ENCODE peak calls at places on chromosomes 6 and 20, in eight cellular contexts. One of them, this sample, is unnamed.

GRCh38 chr20:14717124-14718004 is 380.0 kb upstream of the FLRT3 start:
- DNase-seq in stimulated activated CD4-positive, alpha-beta T cell treated with anti-CD3 and anti-CD28 coated beads, Interleukin-1b, Interleukin-23, amount 100 ng/mL, for 4 hours: no peak
- DNase-seq in CD8-positive, alpha-beta memory T cell: no peak
- DNase-seq in GM23248: no peak
- DNase-seq in GM06990: no peak
- DNase-seq in BJ: no peak
- DNase-seq in iPS-NIHi11: no peak
- DNase-seq in NCI-H1092: no peak
- DNase-seq in this sample: no peak

GRCh38 chr6:2324166-2324953 is 79.0 kb upstream of the GMDS start:
- DNase-seq in GM06990: no peak
- DNase-seq in stimulated activated CD4-positive, alpha-beta T cell treated with anti-CD3 and anti-CD28 coated beads, Interleukin-1b, Interleukin-23, amount 100 ng/mL, for 4 hours: no peak
- DNase-seq in BJ: no peak
- DNase-seq in CD8-positive, alpha-beta memory T cell: no peak
- DNase-seq in NCI-H1092: no peak
- DNase-seq in iPS-NIHi11: no peak
- DNase-seq in GM23248: no peak
- DNase-seq in this sample: no peak

GRCh38 chr6:92132957-92133356 is 1286.4 kb downstream of the EPHA7 start:
- DNase-seq in BJ: no peak
- DNase-seq in stimulated activated CD4-positive, alpha-beta T cell treated with anti-CD3 and anti-CD28 coated beads, Interleukin-1b, Interleukin-23, amount 100 ng/mL, for 4 hours: no peak
- DNase-seq in GM06990: no peak
- DNase-seq in NCI-H1092: no peak
- DNase-seq in iPS-NIHi11: no peak
- DNase-seq in CD8-positive, alpha-beta memory T cell: no peak
- DNase-seq in GM23248: no peak
- DNase-seq in this sample: no peak

GRCh38 chr6:161507375-161507774 is 233.5 kb upstream of the AGPAT4 start:
- DNase-seq in stimulated activated CD4-positive, alpha-beta T cell treated with anti-CD3 and anti-CD28 coated beads, Interleukin-1b, Interleukin-23, amount 100 ng/mL, for 4 hours: no peak
- DNase-seq in CD8-positive, alpha-beta memory T cell: no peak
- DNase-seq in GM23248: no peak
- DNase-seq in BJ: no peak
- DNase-seq in GM06990: no peak
- DNase-seq in NCI-H1092: no peak
- DNase-seq in iPS-NIHi11: no peak
- DNase-seq in this sample: no peak

GRCh38 chr20:53023717-53024116 is 51.6 kb downstream of the TSHZ2 start:
- DNase-seq in stimulated activated CD4-positive, alpha-beta T cell treated with anti-CD3 and anti-CD28 coated beads, Interleukin-1b, Interleukin-23, amount 100 ng/mL, for 4 hours: no peak
- DNase-seq in iPS-NIHi11: no peak
- DNase-seq in CD8-positive, alpha-beta memory T cell: no peak
- DNase-seq in GM06990: no peak
- DNase-seq in GM23248: peak; percentile 83
- DNase-seq in NCI-H1092: no peak
- DNase-seq in BJ: no peak
- DNase-seq in this sample: peak; percentile 27

GRCh38 chr6:100203391-100203790 is 209.4 kb upstream of the MCHR2 start:
- DNase-seq in stimulated activated CD4-positive, alpha-beta T cell treated with anti-CD3 and anti-CD28 coated beads, Interleukin-1b, Interleukin-23, amount 100 ng/mL, for 4 hours: no peak
- DNase-seq in GM06990: no peak
- DNase-seq in CD8-positive, alpha-beta memory T cell: no peak
- DNase-seq in iPS-NIHi11: no peak
- DNase-seq in NCI-H1092: no peak
- DNase-seq in BJ: peak; percentile 97
- DNase-seq in GM23248: peak; percentile 95
- DNase-seq in this sample: peak; percentile 96

GRCh38 chr6:121247386-121247785 is 86.9 kb downstream of the TBC1D32 start:
- DNase-seq in GM06990: no peak
- DNase-seq in stimulated activated CD4-positive, alpha-beta T cell treated with anti-CD3 and anti-CD28 coated beads, Interleukin-1b, Interleukin-23, amount 100 ng/mL, for 4 hours: no peak
- DNase-seq in GM23248: peak; percentile 19
- DNase-seq in NCI-H1092: no peak
- DNase-seq in BJ: no peak
- DNase-seq in iPS-NIHi11: no peak
- DNase-seq in CD8-positive, alpha-beta memory T cell: no peak
- DNase-seq in this sample: peak; percentile 37

GRCh38 chr6:132790450-132790849 is 8.0 kb downstream of the SLC18B1 start:
- DNase-seq in iPS-NIHi11: no peak
- DNase-seq in BJ: no peak
- DNase-seq in CD8-positive, alpha-beta memory T cell: no peak
- DNase-seq in GM06990: no peak
- DNase-seq in stimulated activated CD4-positive, alpha-beta T cell treated with anti-CD3 and anti-CD28 coated beads, Interleukin-1b, Interleukin-23, amount 100 ng/mL, for 4 hours: no peak
- DNase-seq in GM23248: no peak
- DNase-seq in NCI-H1092: no peak
- DNase-seq in this sample: no peak

GRCh38 chr6:44415424-44415823 is 27.9 kb downstream of the CDC5L start:
- DNase-seq in BJ: no peak
- DNase-seq in CD8-positive, alpha-beta memory T cell: no peak
- DNase-seq in iPS-NIHi11: no peak
- DNase-seq in NCI-H1092: no peak
- DNase-seq in GM06990: no peak
- DNase-seq in stimulated activated CD4-positive, alpha-beta T cell treated with anti-CD3 and anti-CD28 coated beads, Interleukin-1b, Interleukin-23, amount 100 ng/mL, for 4 hours: no peak
- DNase-seq in GM23248: no peak
- DNase-seq in this sample: no peak

GRCh38 chr6:152136449-152136825 is 329.0 kb downstream of the ESR1 start:
- DNase-seq in BJ: no peak
- DNase-seq in iPS-NIHi11: no peak
- DNase-seq in CD8-positive, alpha-beta memory T cell: no peak
- DNase-seq in stimulated activated CD4-positive, alpha-beta T cell treated with anti-CD3 and anti-CD28 coated beads, Interleukin-1b, Interleukin-23, amount 100 ng/mL, for 4 hours: no peak
- DNase-seq in NCI-H1092: peak; percentile 45
- DNase-seq in GM23248: peak; percentile 12
- DNase-seq in GM06990: no peak
- DNase-seq in this sample: no peak

GRCh38 chr20:51300104-51300503 is 242.4 kb downstream of the NFATC2 start:
- DNase-seq in GM06990: no peak
- DNase-seq in stimulated activated CD4-positive, alpha-beta T cell treated with anti-CD3 and anti-CD28 coated beads, Interleukin-1b, Interleukin-23, amount 100 ng/mL, for 4 hours: no peak
- DNase-seq in BJ: no peak
- DNase-seq in CD8-positive, alpha-beta memory T cell: no peak
- DNase-seq in NCI-H1092: no peak
- DNase-seq in GM23248: no peak
- DNase-seq in iPS-NIHi11: no peak
- DNase-seq in this sample: no peak

GRCh38 chr20:19695081-19695480 is 63.0 kb upstream of the RIN2 start:
- DNase-seq in iPS-NIHi11: no peak
- DNase-seq in BJ: no peak
- DNase-seq in GM06990: no peak
- DNase-seq in CD8-positive, alpha-beta memory T cell: no peak
- DNase-seq in GM23248: peak; percentile 25
- DNase-seq in stimulated activated CD4-positive, alpha-beta T cell treated with anti-CD3 and anti-CD28 coated beads, Interleukin-1b, Interleukin-23, amount 100 ng/mL, for 4 hours: no peak
- DNase-seq in NCI-H1092: no peak
- DNase-seq in this sample: no peak

GRCh38 chr20:25058051-25058796 is at the start of gene ACSS1:
- DNase-seq in BJ: no peak
- DNase-seq in CD8-positive, alpha-beta memory T cell: peak; percentile 67
- DNase-seq in GM06990: peak; percentile 91
- DNase-seq in stimulated activated CD4-positive, alpha-beta T cell treated with anti-CD3 and anti-CD28 coated beads, Interleukin-1b, Interleukin-23, amount 100 ng/mL, for 4 hours: peak; percentile 47
- DNase-seq in NCI-H1092: no peak
- DNase-seq in GM23248: peak; percentile 63
- DNase-seq in iPS-NIHi11: peak; percentile 64
- DNase-seq in this sample: peak; percentile 34

GRCh38 chr20:57986776-57987175 is 241.7 kb downstream of the ANKRD60 start:
- DNase-seq in NCI-H1092: no peak
- DNase-seq in BJ: no peak
- DNase-seq in GM23248: no peak
- DNase-seq in GM06990: no peak
- DNase-seq in iPS-NIHi11: no peak
- DNase-seq in CD8-positive, alpha-beta memory T cell: no peak
- DNase-seq in stimulated activated CD4-positive, alpha-beta T cell treated with anti-CD3 and anti-CD28 coated beads, Interleukin-1b, Interleukin-23, amount 100 ng/mL, for 4 hours: no peak
- DNase-seq in this sample: no peak

GRCh38 chr6:45026003-45026516 is 302.1 kb upstream of the RUNX2 start:
- DNase-seq in iPS-NIHi11: no peak
- DNase-seq in GM06990: no peak
- DNase-seq in stimulated activated CD4-positive, alpha-beta T cell treated with anti-CD3 and anti-CD28 coated beads, Interleukin-1b, Interleukin-23, amount 100 ng/mL, for 4 hours: no peak
- DNase-seq in NCI-H1092: no peak
- DNase-seq in BJ: no peak
- DNase-seq in GM23248: peak; percentile 33
- DNase-seq in CD8-positive, alpha-beta memory T cell: no peak
- DNase-seq in this sample: peak; percentile 43

GRCh38 chr6:26342106-26342999 is 22.6 kb upstream of the BTN3A2 start:
- DNase-seq in GM06990: peak; percentile 41
- DNase-seq in CD8-positive, alpha-beta memory T cell: no peak
- DNase-seq in GM23248: peak; percentile 71
- DNase-seq in stimulated activated CD4-positive, alpha-beta T cell treated with anti-CD3 and anti-CD28 coated beads, Interleukin-1b, Interleukin-23, amount 100 ng/mL, for 4 hours: no peak
- DNase-seq in iPS-NIHi11: no peak
- DNase-seq in NCI-H1092: no peak
- DNase-seq in BJ: no peak
- DNase-seq in this sample: peak; percentile 52

GRCh38 chr20:18011951-18012645 is 43.3 kb downstream of the MGME1 start:
- DNase-seq in stimulated activated CD4-positive, alpha-beta T cell treated with anti-CD3 and anti-CD28 coated beads, Interleukin-1b, Interleukin-23, amount 100 ng/mL, for 4 hours: no peak
- DNase-seq in GM23248: no peak
- DNase-seq in BJ: no peak
- DNase-seq in GM06990: no peak
- DNase-seq in NCI-H1092: no peak
- DNase-seq in iPS-NIHi11: no peak
- DNase-seq in CD8-positive, alpha-beta memory T cell: no peak
- DNase-seq in this sample: no peak

GRCh38 chr20:31587545-31588389 is 17.3 kb upstream of the ID1 start:
- DNase-seq in iPS-NIHi11: no peak
- DNase-seq in CD8-positive, alpha-beta memory T cell: no peak
- DNase-seq in GM23248: peak; percentile 92
- DNase-seq in stimulated activated CD4-positive, alpha-beta T cell treated with anti-CD3 and anti-CD28 coated beads, Interleukin-1b, Interleukin-23, amount 100 ng/mL, for 4 hours: no peak
- DNase-seq in BJ: no peak
- DNase-seq in NCI-H1092: peak; percentile 25
- DNase-seq in GM06990: no peak
- DNase-seq in this sample: peak; percentile 32

GRCh38 chr6:144544266-144544830 is 259.2 kb downstream of the UTRN start:
- DNase-seq in iPS-NIHi11: no peak
- DNase-seq in NCI-H1092: no peak
- DNase-seq in BJ: no peak
- DNase-seq in stimulated activated CD4-positive, alpha-beta T cell treated with anti-CD3 and anti-CD28 coated beads, Interleukin-1b, Interleukin-23, amount 100 ng/mL, for 4 hours: no peak
- DNase-seq in GM06990: peak; percentile 12
- DNase-seq in GM23248: no peak
- DNase-seq in CD8-positive, alpha-beta memory T cell: no peak
- DNase-seq in this sample: no peak

GRCh38 chr6:111600588-111601440 is 4.9 kb downstream of the TRAF3IP2 start:
- DNase-seq in BJ: no peak
- DNase-seq in GM23248: peak; percentile 76
- DNase-seq in GM06990: no peak
- DNase-seq in stimulated activated CD4-positive, alpha-beta T cell treated with anti-CD3 and anti-CD28 coated beads, Interleukin-1b, Interleukin-23, amount 100 ng/mL, for 4 hours: no peak
- DNase-seq in CD8-positive, alpha-beta memory T cell: no peak
- DNase-seq in iPS-NIHi11: no peak
- DNase-seq in NCI-H1092: no peak
- DNase-seq in this sample: no peak

GRCh38 chr6:70839286-70840266 is 117.3 kb downstream of the B3GAT2 start:
- DNase-seq in BJ: no peak
- DNase-seq in GM23248: no peak
- DNase-seq in iPS-NIHi11: no peak
- DNase-seq in CD8-positive, alpha-beta memory T cell: no peak
- DNase-seq in NCI-H1092: no peak
- DNase-seq in stimulated activated CD4-positive, alpha-beta T cell treated with anti-CD3 and anti-CD28 coated beads, Interleukin-1b, Interleukin-23, amount 100 ng/mL, for 4 hours: no peak
- DNase-seq in GM06990: no peak
- DNase-seq in this sample: no peak

GRCh38 chr20:16292227-16292626 is 281.0 kb downstream of the KIF16B start:
- DNase-seq in BJ: no peak
- DNase-seq in CD8-positive, alpha-beta memory T cell: no peak
- DNase-seq in stimulated activated CD4-positive, alpha-beta T cell treated with anti-CD3 and anti-CD28 coated beads, Interleukin-1b, Interleukin-23, amount 100 ng/mL, for 4 hours: no peak
- DNase-seq in NCI-H1092: no peak
- DNase-seq in GM06990: no peak
- DNase-seq in iPS-NIHi11: no peak
- DNase-seq in GM23248: peak; percentile 23
- DNase-seq in this sample: no peak

GRCh38 chr6:109660526-109660925 is 30.5 kb downstream of the AK9 start:
- DNase-seq in NCI-H1092: no peak
- DNase-seq in stimulated activated CD4-positive, alpha-beta T cell treated with anti-CD3 and anti-CD28 coated beads, Interleukin-1b, Interleukin-23, amount 100 ng/mL, for 4 hours: no peak
- DNase-seq in BJ: no peak
- DNase-seq in GM23248: no peak
- DNase-seq in GM06990: no peak
- DNase-seq in iPS-NIHi11: no peak
- DNase-seq in CD8-positive, alpha-beta memory T cell: no peak
- DNase-seq in this sample: no peak

GRCh38 chr6:83439201-83439600 is 8.3 kb upstream of the ME1 start:
- DNase-seq in BJ: no peak
- DNase-seq in GM06990: no peak
- DNase-seq in iPS-NIHi11: no peak
- DNase-seq in NCI-H1092: no peak
- DNase-seq in stimulated activated CD4-positive, alpha-beta T cell treated with anti-CD3 and anti-CD28 coated beads, Interleukin-1b, Interleukin-23, amount 100 ng/mL, for 4 hours: no peak
- DNase-seq in GM23248: no peak
- DNase-seq in CD8-positive, alpha-beta memory T cell: no peak
- DNase-seq in this sample: no peak

GRCh38 chr20:25750220-25750764 is 53.6 kb upstream of the ZNF337 start:
- DNase-seq in iPS-NIHi11: no peak
- DNase-seq in GM23248: no peak
- DNase-seq in NCI-H1092: no peak
- DNase-seq in BJ: no peak
- DNase-seq in CD8-positive, alpha-beta memory T cell: no peak
- DNase-seq in stimulated activated CD4-positive, alpha-beta T cell treated with anti-CD3 and anti-CD28 coated beads, Interleukin-1b, Interleukin-23, amount 100 ng/mL, for 4 hours: no peak
- DNase-seq in GM06990: no peak
- DNase-seq in this sample: no peak

GRCh38 chr6:132598473-132598872 is 8.9 kb upstream of the TAAR5 start:
- DNase-seq in GM06990: no peak
- DNase-seq in BJ: no peak
- DNase-seq in GM23248: peak; percentile 10
- DNase-seq in stimulated activated CD4-positive, alpha-beta T cell treated with anti-CD3 and anti-CD28 coated beads, Interleukin-1b, Interleukin-23, amount 100 ng/mL, for 4 hours: no peak
- DNase-seq in iPS-NIHi11: peak; percentile 59
- DNase-seq in NCI-H1092: no peak
- DNase-seq in CD8-positive, alpha-beta memory T cell: no peak
- DNase-seq in this sample: no peak

GRCh38 chr6:158131926-158132325 is 36.1 kb downstream of the SERAC1 start:
- DNase-seq in GM23248: peak; percentile 37
- DNase-seq in GM06990: no peak
- DNase-seq in CD8-positive, alpha-beta memory T cell: no peak
- DNase-seq in BJ: no peak
- DNase-seq in stimulated activated CD4-positive, alpha-beta T cell treated with anti-CD3 and anti-CD28 coated beads, Interleukin-1b, Interleukin-23, amount 100 ng/mL, for 4 hours: no peak
- DNase-seq in iPS-NIHi11: peak; percentile 29
- DNase-seq in NCI-H1092: no peak
- DNase-seq in this sample: peak; percentile 11

GRCh38 chr20:63881451-63882226 is 13.3 kb upstream of the DNAJC5 start:
- DNase-seq in GM06990: no peak
- DNase-seq in CD8-positive, alpha-beta memory T cell: no peak
- DNase-seq in GM23248: no peak
- DNase-seq in iPS-NIHi11: peak; percentile 49
- DNase-seq in BJ: no peak
- DNase-seq in NCI-H1092: no peak
- DNase-seq in stimulated activated CD4-positive, alpha-beta T cell treated with anti-CD3 and anti-CD28 coated beads, Interleukin-1b, Interleukin-23, amount 100 ng/mL, for 4 hours: no peak
- DNase-seq in this sample: no peak

GRCh38 chr20:19497064-19497463 is 261.0 kb upstream of the RIN2 start:
- DNase-seq in CD8-positive, alpha-beta memory T cell: no peak
- DNase-seq in GM23248: peak; percentile 87
- DNase-seq in iPS-NIHi11: no peak
- DNase-seq in NCI-H1092: no peak
- DNase-seq in GM06990: no peak
- DNase-seq in BJ: peak; percentile 63
- DNase-seq in stimulated activated CD4-positive, alpha-beta T cell treated with anti-CD3 and anti-CD28 coated beads, Interleukin-1b, Interleukin-23, amount 100 ng/mL, for 4 hours: no peak
- DNase-seq in this sample: peak; percentile 5

GRCh38 chr20:11979306-11980128 is 61.8 kb downstream of the BTBD3 start:
- DNase-seq in BJ: no peak
- DNase-seq in iPS-NIHi11: no peak
- DNase-seq in CD8-positive, alpha-beta memory T cell: no peak
- DNase-seq in GM06990: no peak
- DNase-seq in GM23248: no peak
- DNase-seq in NCI-H1092: no peak
- DNase-seq in stimulated activated CD4-positive, alpha-beta T cell treated with anti-CD3 and anti-CD28 coated beads, Interleukin-1b, Interleukin-23, amount 100 ng/mL, for 4 hours: no peak
- DNase-seq in this sample: no peak

GRCh38 chr6:42978487-42978792 is 541 bp downstream of the PEX6 start:
- DNase-seq in stimulated activated CD4-positive, alpha-beta T cell treated with anti-CD3 and anti-CD28 coated beads, Interleukin-1b, Interleukin-23, amount 100 ng/mL, for 4 hours: no peak
- DNase-seq in iPS-NIHi11: peak; percentile 41
- DNase-seq in CD8-positive, alpha-beta memory T cell: no peak
- DNase-seq in GM23248: peak; percentile 65
- DNase-seq in BJ: no peak
- DNase-seq in GM06990: peak; percentile 33
- DNase-seq in NCI-H1092: no peak
- DNase-seq in this sample: no peak

GRCh38 chr6:72784581-72784980 is 162.7 kb downstream of the KCNQ5 start:
- DNase-seq in NCI-H1092: no peak
- DNase-seq in GM06990: no peak
- DNase-seq in stimulated activated CD4-positive, alpha-beta T cell treated with anti-CD3 and anti-CD28 coated beads, Interleukin-1b, Interleukin-23, amount 100 ng/mL, for 4 hours: no peak
- DNase-seq in BJ: no peak
- DNase-seq in iPS-NIHi11: no peak
- DNase-seq in CD8-positive, alpha-beta memory T cell: no peak
- DNase-seq in GM23248: peak; percentile 80
- DNase-seq in this sample: peak; percentile 72

GRCh38 chr6:33722103-33722646 is 10.7 kb upstream of the UQCC2 start:
- DNase-seq in iPS-NIHi11: no peak
- DNase-seq in GM23248: no peak
- DNase-seq in CD8-positive, alpha-beta memory T cell: no peak
- DNase-seq in stimulated activated CD4-positive, alpha-beta T cell treated with anti-CD3 and anti-CD28 coated beads, Interleukin-1b, Interleukin-23, amount 100 ng/mL, for 4 hours: no peak
- DNase-seq in BJ: no peak
- DNase-seq in GM06990: no peak
- DNase-seq in NCI-H1092: no peak
- DNase-seq in this sample: no peak

GRCh38 chr20:15930324-15931305 is 642.6 kb downstream of the KIF16B start:
- DNase-seq in GM23248: peak; percentile 64
- DNase-seq in CD8-positive, alpha-beta memory T cell: no peak
- DNase-seq in NCI-H1092: peak; percentile 15
- DNase-seq in BJ: peak; percentile 11
- DNase-seq in iPS-NIHi11: peak; percentile 29
- DNase-seq in GM06990: no peak
- DNase-seq in stimulated activated CD4-positive, alpha-beta T cell treated with anti-CD3 and anti-CD28 coated beads, Interleukin-1b, Interleukin-23, amount 100 ng/mL, for 4 hours: no peak
- DNase-seq in this sample: no peak